ENCODE peak calls at places on chromosomes 6 and 20, in five cellular contexts. One of them, this sample, is unnamed.

GRCh38 chr6:52887912-52888535 is 21.5 kb downstream of the GSTA3 start:
- DNase-seq in HEK293T: no peak
- DNase-seq in effector CD4-positive, alpha-beta T cell: no peak
- DNase-seq in NCI-H1105 treated with DMSO at 0.1 percent for 48 hours: no peak
- DNase-seq in NCI-H82: no peak
- DNase-seq in this sample: no peak

GRCh38 chr20:40547492-40548129 is 141.4 kb downstream of the MAFB start:
- DNase-seq in HEK293T: no peak
- DNase-seq in NCI-H82: peak
- DNase-seq in NCI-H1105 treated with DMSO at 0.1 percent for 48 hours: no peak
- DNase-seq in effector CD4-positive, alpha-beta T cell: no peak
- DNase-seq in this sample: no peak

GRCh38 chr20:57695012-57695411 is 14.8 kb downstream of the PMEPA1 start:
- DNase-seq in effector CD4-positive, alpha-beta T cell: no peak
- DNase-seq in NCI-H82: no peak
- DNase-seq in HEK293T: no peak
- DNase-seq in NCI-H1105 treated with DMSO at 0.1 percent for 48 hours: no peak
- DNase-seq in this sample: no peak

GRCh38 chr6:135920689-135921088 is 69.2 kb downstream of the PDE7B start:
- DNase-seq in NCI-H1105 treated with DMSO at 0.1 percent for 48 hours: no peak
- DNase-seq in NCI-H82: no peak
- DNase-seq in HEK293T: no peak
- DNase-seq in effector CD4-positive, alpha-beta T cell: no peak
- DNase-seq in this sample: no peak

GRCh38 chr6:132659082-132659481 is at the start of gene TAAR1:
- DNase-seq in effector CD4-positive, alpha-beta T cell: no peak
- DNase-seq in NCI-H1105 treated with DMSO at 0.1 percent for 48 hours: peak
- DNase-seq in NCI-H82: no peak
- DNase-seq in HEK293T: no peak
- DNase-seq in this sample: no peak

GRCh38 chr20:10763117-10763516 is 89.3 kb upstream of the JAG1 start:
- DNase-seq in NCI-H1105 treated with DMSO at 0.1 percent for 48 hours: no peak
- DNase-seq in HEK293T: no peak
- DNase-seq in effector CD4-positive, alpha-beta T cell: no peak
- DNase-seq in NCI-H82: no peak
- DNase-seq in this sample: no peak

GRCh38 chr20:1323256-1323655 is 5.7 kb downstream of the SDCBP2 start:
- DNase-seq in effector CD4-positive, alpha-beta T cell: no peak
- DNase-seq in NCI-H1105 treated with DMSO at 0.1 percent for 48 hours: no peak
- DNase-seq in NCI-H82: no peak
- DNase-seq in HEK293T: no peak
- DNase-seq in this sample: no peak

GRCh38 chr20:39048000-39048696 is 86.0 kb downstream of the DHX35 start:
- DNase-seq in NCI-H82: peak
- DNase-seq in HEK293T: peak
- DNase-seq in effector CD4-positive, alpha-beta T cell: peak
- DNase-seq in NCI-H1105 treated with DMSO at 0.1 percent for 48 hours: peak
- DNase-seq in this sample: peak

GRCh38 chr20:58017237-58017969 is 211.1 kb downstream of the ANKRD60 start:
- DNase-seq in effector CD4-positive, alpha-beta T cell: no peak
- DNase-seq in NCI-H1105 treated with DMSO at 0.1 percent for 48 hours: no peak
- DNase-seq in NCI-H82: no peak
- DNase-seq in HEK293T: no peak
- DNase-seq in this sample: no peak

GRCh38 chr20:59145926-59146800 is 17.5 kb upstream of the ZNF831 start:
- DNase-seq in NCI-H82: no peak
- DNase-seq in HEK293T: no peak
- DNase-seq in effector CD4-positive, alpha-beta T cell: no peak
- DNase-seq in NCI-H1105 treated with DMSO at 0.1 percent for 48 hours: no peak
- DNase-seq in this sample: peak

GRCh38 chr20:63394069-63394468 is 32.9 kb upstream of the CHRNA4 start:
- DNase-seq in HEK293T: no peak
- DNase-seq in NCI-H82: no peak
- DNase-seq in NCI-H1105 treated with DMSO at 0.1 percent for 48 hours: no peak
- DNase-seq in effector CD4-positive, alpha-beta T cell: no peak
- DNase-seq in this sample: no peak

GRCh38 chr6:36312854-36313627 is 23.6 kb downstream of the BNIP5 start:
- DNase-seq in HEK293T: no peak
- DNase-seq in NCI-H82: no peak
- DNase-seq in effector CD4-positive, alpha-beta T cell: no peak
- DNase-seq in NCI-H1105 treated with DMSO at 0.1 percent for 48 hours: no peak
- DNase-seq in this sample: no peak

GRCh38 chr6:90494067-90494773 is 92.7 kb downstream of the MAP3K7 start:
- DNase-seq in NCI-H82: no peak
- DNase-seq in HEK293T: no peak
- DNase-seq in NCI-H1105 treated with DMSO at 0.1 percent for 48 hours: no peak
- DNase-seq in effector CD4-positive, alpha-beta T cell: no peak
- DNase-seq in this sample: no peak

GRCh38 chr6:31763617-31763940 is 1.1 kb downstream of the SAPCD1 start:
- DNase-seq in NCI-H1105 treated with DMSO at 0.1 percent for 48 hours: no peak
- DNase-seq in HEK293T: no peak
- DNase-seq in effector CD4-positive, alpha-beta T cell: no peak
- DNase-seq in NCI-H82: peak
- DNase-seq in this sample: no peak

GRCh38 chr6:40755749-40756452 is 168.7 kb upstream of the LRFN2 start:
- DNase-seq in HEK293T: no peak
- DNase-seq in NCI-H82: peak
- DNase-seq in NCI-H1105 treated with DMSO at 0.1 percent for 48 hours: no peak
- DNase-seq in effector CD4-positive, alpha-beta T cell: no peak
- DNase-seq in this sample: no peak

GRCh38 chr6:1865585-1865984 is 255.9 kb downstream of the FOXC1 start:
- DNase-seq in NCI-H82: peak
- DNase-seq in HEK293T: no peak
- DNase-seq in NCI-H1105 treated with DMSO at 0.1 percent for 48 hours: no peak
- DNase-seq in effector CD4-positive, alpha-beta T cell: no peak
- DNase-seq in this sample: no peak

GRCh38 chr20:48845721-48846306 is 18.0 kb upstream of the PREX1 start:
- DNase-seq in HEK293T: no peak
- DNase-seq in effector CD4-positive, alpha-beta T cell: no peak
- DNase-seq in NCI-H82: no peak
- DNase-seq in NCI-H1105 treated with DMSO at 0.1 percent for 48 hours: no peak
- DNase-seq in this sample: no peak

GRCh38 chr20:32609993-32610896 is 25.1 kb upstream of the NOL4L start:
- DNase-seq in HEK293T: no peak
- DNase-seq in effector CD4-positive, alpha-beta T cell: no peak
- DNase-seq in NCI-H82: no peak
- DNase-seq in NCI-H1105 treated with DMSO at 0.1 percent for 48 hours: peak
- DNase-seq in this sample: no peak

GRCh38 chr20:50189681-50190250 is 864 bp upstream of the CEBPB start:
- DNase-seq in NCI-H1105 treated with DMSO at 0.1 percent for 48 hours: no peak
- DNase-seq in NCI-H82: no peak
- DNase-seq in HEK293T: no peak
- DNase-seq in effector CD4-positive, alpha-beta T cell: peak
- DNase-seq in this sample: no peak

GRCh38 chr20:34220581-34220980 is 20.6 kb upstream of the ASIP start:
- DNase-seq in NCI-H1105 treated with DMSO at 0.1 percent for 48 hours: no peak
- DNase-seq in HEK293T: no peak
- DNase-seq in effector CD4-positive, alpha-beta T cell: no peak
- DNase-seq in NCI-H82: no peak
- DNase-seq in this sample: no peak

GRCh38 chr6:99993533-99994251 is at the start of gene MCHR2:
- DNase-seq in effector CD4-positive, alpha-beta T cell: no peak
- DNase-seq in HEK293T: no peak
- DNase-seq in NCI-H82: no peak
- DNase-seq in NCI-H1105 treated with DMSO at 0.1 percent for 48 hours: no peak
- DNase-seq in this sample: no peak

GRCh38 chr6:161257778-161258457 is 15.9 kb downstream of the AGPAT4 start:
- DNase-seq in HEK293T: no peak
- DNase-seq in effector CD4-positive, alpha-beta T cell: no peak
- DNase-seq in NCI-H1105 treated with DMSO at 0.1 percent for 48 hours: no peak
- DNase-seq in NCI-H82: no peak
- DNase-seq in this sample: no peak

GRCh38 chr20:1567392-1568165 is 10.1 kb upstream of the SIRPD start:
- DNase-seq in NCI-H1105 treated with DMSO at 0.1 percent for 48 hours: no peak
- DNase-seq in HEK293T: no peak
- DNase-seq in NCI-H82: no peak
- DNase-seq in effector CD4-positive, alpha-beta T cell: no peak
- DNase-seq in this sample: no peak

This sample was measured in CD8-positive, alpha-beta memory T cell.